ENCODE peak calls at places on chromosomes 3 and 15, in eight cellular contexts. V is neural progenitor cell, H is BE2C, D is astrocyte of the cerebellum, C is nephron progenitor cell, T is MM.1S, E is spleen, U is colonic mucosa. G is an unnamed sample.

GRCh38 chr3:56938545-56938944 is 121.9 kb upstream of the SPATA12 start:
- DNase-seq in V (no peak), H (peak), D (no peak), C (no peak), T (no peak), E (no peak), U (no peak), G (no peak)

GRCh38 chr3:52531636-52532516 is 1.8 kb downstream of the NT5DC2 start:
- DNase-seq in V (peak), H (no peak), D (no peak), C (no peak), T (no peak), E (peak), U (no peak), G (no peak)

GRCh38 chr3:7734456-7734855 is 767.2 kb upstream of the LMCD1 start:
- DNase-seq in V (no peak), H (no peak), D (no peak), C (no peak), T (no peak), E (no peak), U (no peak), G (no peak)

GRCh38 chr15:93029613-93030429 is 59.2 kb downstream of the RGMA start:
- DNase-seq in V (no peak), H (no peak), D (no peak), C (no peak), T (no peak), E (peak), U (no peak), G (peak)

GRCh38 chr3:172647823-172648222 is 63.0 kb downstream of the NCEH1 start:
- DNase-seq in V (no peak), H (no peak), D (no peak), C (no peak), T (no peak), E (no peak), U (no peak), G (no peak)

GRCh38 chr3:143309622-143310190 is 190.1 kb downstream of the CHST2 start:
- DNase-seq in V (no peak), H (no peak), D (no peak), C (no peak), T (no peak), E (no peak), U (no peak), G (no peak)

GRCh38 chr3:33202581-33203457 is 15.8 kb downstream of the SUSD5 start:
- DNase-seq in V (peak), H (no peak), D (no peak), C (no peak), T (no peak), E (no peak), U (no peak), G (no peak)

GRCh38 chr15:26889298-26889898 is 22.5 kb downstream of the GABRA5 start:
- DNase-seq in V (peak), H (peak), D (peak), C (peak), T (peak), E (no peak), U (peak), G (no peak)

GRCh38 chr3:170440346-170440745 is 21.7 kb downstream of the CLDN11 start:
- DNase-seq in V (no peak), H (no peak), D (no peak), C (no peak), T (no peak), E (no peak), U (no peak), G (no peak)

GRCh38 chr3:26118165-26118564 is 328.3 kb downstream of the OXSM start:
- DNase-seq in V (peak), H (no peak), D (no peak), C (no peak), T (peak), E (no peak), U (no peak), G (peak)

GRCh38 chr3:176352716-176353334 is 844.5 kb downstream of the TBL1XR1 start:
- DNase-seq in V (no peak), H (no peak), D (no peak), C (no peak), T (no peak), E (no peak), U (no peak), G (no peak)

GRCh38 chr3:72892870-72893269 is 5.0 kb downstream of the GXYLT2 start:
- DNase-seq in V (peak), H (peak), D (no peak), C (no peak), T (no peak), E (no peak), U (peak), G (no peak)

GRCh38 chr3:33915796-33916589 is 117.6 kb downstream of the PDCD6IP start:
- DNase-seq in V (peak), H (peak), D (no peak), C (peak), T (no peak), E (no peak), U (no peak), G (peak)

GRCh38 chr3:181730364-181730763 is 18.6 kb downstream of the SOX2 start:
- DNase-seq in V (no peak), H (no peak), D (no peak), C (no peak), T (no peak), E (no peak), U (no peak), G (no peak)

GRCh38 chr3:187623285-187623814 is 46.8 kb downstream of the SST start:
- DNase-seq in V (no peak), H (no peak), D (no peak), C (no peak), T (no peak), E (no peak), U (no peak), G (no peak)

GRCh38 chr15:50435772-50436171 is 11.6 kb downstream of the USP8 start:
- DNase-seq in V (no peak), H (no peak), D (no peak), C (no peak), T (no peak), E (no peak), U (no peak), G (no peak)

GRCh38 chr3:77186728-77187127 is 146.8 kb downstream of the ROBO2 start:
- DNase-seq in V (no peak), H (no peak), D (no peak), C (no peak), T (no peak), E (no peak), U (no peak), G (no peak)

GRCh38 chr15:72342385-72342784 is 22.4 kb upstream of the CELF6 start:
- DNase-seq in V (peak), H (peak), D (no peak), C (peak), T (no peak), E (no peak), U (no peak), G (no peak)

GRCh38 chr3:197542741-197543454 is 12.9 kb downstream of the BDH1 start:
- DNase-seq in V (no peak), H (no peak), D (no peak), C (no peak), T (no peak), E (no peak), U (no peak), G (no peak)

GRCh38 chr3:135706758-135707375 is 258.7 kb upstream of the PPP2R3A start:
- DNase-seq in V (no peak), H (peak), D (no peak), C (no peak), T (no peak), E (no peak), U (no peak), G (no peak)

GRCh38 chr3:177452487-177452886 is 255.2 kb upstream of the TBL1XR1 start:
- DNase-seq in V (no peak), H (no peak), D (peak), C (no peak), T (no peak), E (no peak), U (no peak), G (no peak)

GRCh38 chr15:61537337-61537736 is 308.2 kb upstream of the RORA start:
- DNase-seq in V (peak), H (no peak), D (no peak), C (no peak), T (no peak), E (no peak), U (no peak), G (no peak)

GRCh38 chr15:58229297-58229768 is 91.2 kb downstream of the AQP9 start:
- DNase-seq in V (peak), H (no peak), D (no peak), C (no peak), T (no peak), E (no peak), U (no peak), G (no peak)

GRCh38 chr3:71602256-71602655 is 18.7 kb upstream of the FOXP1 start:
- DNase-seq in V (no peak), H (no peak), D (no peak), C (no peak), T (no peak), E (no peak), U (no peak), G (no peak)

GRCh38 chr3:183275418-183275817 is 22.4 kb downstream of the B3GNT5 start:
- DNase-seq in V (no peak), H (no peak), D (peak), C (no peak), T (peak), E (no peak), U (no peak), G (no peak)

GRCh38 chr15:61063875-61064320 is 165.2 kb downstream of the RORA start:
- DNase-seq in V (no peak), H (no peak), D (no peak), C (no peak), T (no peak), E (no peak), U (peak), G (no peak)

GRCh38 chr15:91253605-91254004 is 153.5 kb downstream of the SV2B start:
- DNase-seq in V (no peak), H (no peak), D (no peak), C (no peak), T (no peak), E (no peak), U (no peak), G (no peak)

GRCh38 chr3:67489816-67490215 is 164.6 kb downstream of the SUCLG2 start:
- DNase-seq in V (no peak), H (no peak), D (no peak), C (no peak), T (no peak), E (no peak), U (no peak), G (no peak)

GRCh38 chr15:51675234-51675633 is 6.1 kb upstream of the SCG3 start:
- DNase-seq in V (no peak), H (no peak), D (no peak), C (no peak), T (no peak), E (no peak), U (no peak), G (no peak)

GRCh38 chr3:126063358-126063965 is 20.5 kb downstream of the SLC41A3 start:
- DNase-seq in V (no peak), H (no peak), D (no peak), C (no peak), T (no peak), E (no peak), U (no peak), G (no peak)

GRCh38 chr3:45870099-45870498 is 16.2 kb upstream of the CCR9 start:
- DNase-seq in V (no peak), H (no peak), D (no peak), C (no peak), T (peak), E (peak), U (no peak), G (no peak)

GRCh38 chr3:38003371-38003816 is 12.8 kb downstream of the VILL start:
- DNase-seq in V (peak), H (peak), D (no peak), C (peak), T (no peak), E (peak), U (peak), G (peak)

GRCh38 chr15:59553879-59554735 is 57.5 kb upstream of the GCNT3 start:
- DNase-seq in V (no peak), H (no peak), D (peak), C (no peak), T (no peak), E (no peak), U (no peak), G (no peak)

GRCh38 chr3:57890874-57891273 is 117.3 kb upstream of the FLNB start:
- DNase-seq in V (no peak), H (no peak), D (peak), C (no peak), T (peak), E (no peak), U (no peak), G (no peak)

GRCh38 chr3:132726341-132726823 is 4.2 kb upstream of the NPHP3 start:
- DNase-seq in V (peak), H (no peak), D (peak), C (no peak), T (peak), E (no peak), U (no peak), G (peak)

GRCh38 chr3:192879346-192880031 is 38.2 kb downstream of the MB21D2 start:
- DNase-seq in V (peak), H (no peak), D (peak), C (no peak), T (no peak), E (no peak), U (no peak), G (no peak)

GRCh38 chr3:197518794-197519451 is 36.8 kb downstream of the BDH1 start:
- DNase-seq in V (no peak), H (no peak), D (no peak), C (no peak), T (no peak), E (no peak), U (no peak), G (no peak)

GRCh38 chr15:62920569-62921502 is 121.7 kb upstream of the TPM1 start:
- DNase-seq in V (no peak), H (no peak), D (peak), C (no peak), T (no peak), E (no peak), U (no peak), G (no peak)

GRCh38 chr3:114809668-114810413 is 337.2 kb downstream of the ZBTB20 start:
- DNase-seq in V (no peak), H (no peak), D (no peak), C (no peak), T (peak), E (no peak), U (no peak), G (peak)

DNA sequence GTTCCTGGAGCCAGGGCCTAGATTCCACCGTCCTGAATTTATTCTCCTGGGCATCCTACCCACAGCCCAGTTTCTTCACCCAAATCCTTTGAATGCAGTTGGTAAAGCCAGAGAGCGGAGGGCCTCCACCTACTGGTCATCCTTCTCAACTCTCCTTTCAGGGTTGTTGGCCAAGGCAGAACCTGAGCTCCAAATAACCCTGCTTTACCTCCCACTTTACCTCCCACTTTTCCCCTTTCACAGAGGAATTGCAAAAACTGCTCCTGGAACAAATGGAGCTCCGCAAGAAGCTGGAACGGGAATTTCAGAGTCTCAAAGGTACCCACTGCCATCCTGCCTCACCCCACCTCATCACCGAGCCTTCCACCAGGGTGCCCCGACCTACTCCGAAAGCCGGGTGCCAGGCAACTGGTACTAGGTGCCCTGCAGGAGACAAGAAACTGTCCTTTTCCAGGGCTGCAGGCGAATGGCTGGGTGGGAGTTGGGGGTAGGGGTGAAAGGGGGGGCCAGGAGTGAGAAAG is 6.8 kb downstream of the SKOR1 start:
- DNase-seq in V (peak), H (peak), D (no peak), C (no peak), T (no peak), E (no peak), U (no peak), G (no peak)
- TF ChIP-seq CTCF in V (peak), H (peak), D (peak), C (peak), T (peak), E (no peak), U (no peak), G (peak)

GRCh38 chr3:160755776-160756304 is at the start of gene PPM1L:
- DNase-seq in V (peak), H (peak), D (peak), C (peak), T (peak), E (peak), U (no peak), G (peak)
- TF ChIP-seq CTCF in V (no peak), H (no peak), D (no peak), C (no peak), T (no peak), E (no peak), U (no peak), G (no peak)

DNA sequence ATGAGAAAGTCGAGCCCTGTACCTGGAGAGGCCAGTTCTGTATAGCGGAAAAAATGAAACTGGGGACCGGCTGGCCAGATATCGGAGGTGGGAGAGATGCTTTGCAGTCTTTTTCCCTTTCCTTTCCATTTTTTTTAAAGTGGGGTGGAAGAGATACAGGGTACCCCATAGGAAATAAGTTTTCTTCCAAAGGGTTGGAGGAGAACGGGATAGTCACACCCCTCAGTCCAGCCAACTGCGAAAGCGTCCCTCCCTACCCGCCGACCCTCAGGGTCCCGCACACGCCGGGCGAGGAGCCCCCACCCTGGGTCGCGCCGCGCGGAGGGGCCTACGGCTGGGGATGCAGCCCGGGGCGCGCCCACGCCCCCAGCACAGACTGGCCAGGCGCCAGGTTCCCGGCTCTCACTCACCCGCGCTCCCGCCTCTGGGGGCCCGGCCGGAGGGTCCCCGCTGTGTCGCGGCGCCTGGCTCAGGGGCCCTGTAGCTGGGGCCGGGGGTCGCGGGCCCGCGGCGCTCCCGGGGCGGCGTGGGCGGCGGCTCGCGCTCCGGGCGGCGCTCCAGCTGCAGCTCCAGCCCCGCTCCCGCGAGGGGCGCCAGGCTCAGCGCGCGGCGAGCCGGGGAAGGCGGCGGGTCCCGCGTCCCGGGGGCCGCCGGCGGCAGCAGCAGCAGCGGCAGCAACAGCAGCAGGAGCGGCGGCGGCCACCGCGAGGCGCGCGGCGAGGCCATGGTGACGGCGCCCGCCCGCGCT is 458 bp downstream of the HEG1 start:
- DNase-seq in V (no peak), H (peak), D (no peak), C (peak), T (no peak), E (peak), U (no peak), G (peak)
- TF ChIP-seq CTCF in V (no peak), H (no peak), D (no peak), C (no peak), T (no peak), E (no peak), U (no peak), G (no peak)

GRCh38 chr3:8794247-8794646 is 24.8 kb upstream of the OXTR start:
- DNase-seq in V (no peak), H (no peak), D (no peak), C (no peak), T (no peak), E (no peak), U (no peak), G (no peak)
- TF ChIP-seq CTCF in V (no peak), H (no peak), D (no peak), C (no peak), T (no peak), E (no peak), U (no peak), G (no peak)

DNA sequence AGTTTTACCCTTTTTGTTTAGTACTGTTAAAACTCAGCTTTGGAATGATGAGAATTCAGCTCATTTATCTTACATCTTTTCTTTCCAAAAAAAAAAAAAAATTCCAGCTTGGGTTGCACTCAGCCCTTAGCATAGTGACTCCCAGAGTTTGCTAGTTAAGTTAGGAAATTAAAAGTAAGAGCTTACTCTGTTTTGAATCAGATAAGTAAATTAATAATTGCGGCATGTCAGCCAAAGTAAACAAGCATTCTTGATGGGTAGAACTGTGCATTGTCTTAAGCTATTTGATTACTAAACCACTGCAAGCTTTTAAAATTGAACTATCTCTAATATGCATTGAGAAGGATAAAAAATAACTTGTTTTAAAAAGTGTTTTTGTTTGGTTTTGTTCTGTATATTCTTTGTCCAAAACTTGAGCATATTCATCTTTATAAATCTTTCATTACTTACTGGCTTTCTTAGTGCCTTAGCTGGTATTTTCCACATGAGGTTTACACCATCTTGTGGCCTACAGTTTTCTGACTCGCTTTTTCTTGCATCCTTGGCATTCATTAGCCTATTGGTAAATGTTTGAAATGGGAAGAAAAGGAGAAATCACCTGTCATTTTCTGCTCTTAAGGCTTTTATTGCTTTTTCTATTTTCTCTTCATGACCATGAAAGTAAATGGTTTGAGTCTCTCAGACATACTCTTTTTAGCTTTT is 107.6 kb downstream of the FILIP1L start:
- DNase-seq in V (no peak), H (no peak), D (no peak), C (no peak), T (no peak), E (no peak), U (no peak), G (no peak)
- TF ChIP-seq CTCF in V (no peak), H (no peak), D (no peak), C (no peak), T (no peak), E (no peak), U (no peak), G (no peak)

DNA sequence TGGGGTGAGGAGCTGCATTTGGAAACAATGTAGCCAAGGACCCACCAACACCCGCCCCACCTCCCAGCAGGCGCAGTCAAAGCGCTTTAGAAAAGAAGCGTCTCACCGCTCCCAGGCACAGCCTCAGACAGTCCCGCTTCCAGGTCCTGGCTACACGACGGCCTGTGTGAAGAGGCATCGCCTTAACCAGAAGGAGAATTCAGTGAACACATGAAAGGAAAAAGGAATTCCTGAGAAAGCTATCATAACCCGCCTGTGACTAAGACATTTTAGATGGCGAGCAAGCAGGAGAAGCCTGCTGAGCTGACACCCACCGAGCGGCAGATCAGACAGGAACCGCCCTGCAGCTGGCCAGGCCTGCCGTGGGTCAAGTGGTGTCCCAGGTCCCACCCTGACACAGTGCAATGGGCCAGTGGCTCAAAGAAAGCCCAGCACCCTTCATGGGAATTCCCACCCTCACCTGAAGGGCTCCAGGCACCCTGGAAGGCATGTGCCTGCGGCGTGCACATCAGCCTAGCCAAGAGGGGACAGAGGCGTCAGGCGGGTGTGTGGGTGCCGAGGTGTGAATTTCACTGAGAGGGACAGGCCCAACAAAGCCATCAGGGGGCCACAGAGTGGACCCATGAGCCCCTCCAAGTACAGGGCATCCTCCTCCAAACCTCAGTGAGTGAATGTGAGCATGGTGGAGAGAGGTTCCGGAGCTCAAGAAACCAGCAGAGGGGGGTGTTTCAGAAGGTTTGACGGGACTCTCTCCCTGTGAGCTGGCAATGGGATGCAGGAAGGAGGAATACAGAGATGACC is 144.8 kb downstream of the NSMCE3 start:
- DNase-seq in V (peak), H (peak), D (peak), C (no peak), T (no peak), E (peak), U (no peak), G (no peak)
- TF ChIP-seq CTCF in V (peak), H (peak), D (peak), C (no peak), T (no peak), E (no peak), U (no peak), G (no peak)

G was measured in GM10248.